ENCODE peak calls at places on chromosomes 7 and 10, in seven cellular contexts. T, J, Z, D, L, U and A are unnamed samples.

GRCh38 chr10:94680544-94680943 is 3.0 kb upstream of the CYP2C18 start:
- DNase-seq in T (no peak), J (no peak), Z (no peak), D (no peak), L (no peak), U (no peak), A (no peak)

GRCh38 chr10:24331457-24331856 is 122.5 kb downstream of the KIAA1217 start:
- DNase-seq in T (peak), J (no peak), Z (peak), D (no peak), L (peak), U (peak), A (peak)

GRCh38 chr7:628041-628763 is 98.3 kb upstream of the DNAAF5 start:
- DNase-seq in T (no peak), J (no peak), Z (no peak), D (no peak), L (no peak), U (no peak), A (no peak)

GRCh38 chr10:97319671-97320479 is 804 bp downstream of the FRAT1 start:
- DNase-seq in T (no peak), J (no peak), Z (peak), D (no peak), L (peak), U (no peak), A (no peak)

GRCh38 chr7:94696981-94697670 is 41.2 kb upstream of the SGCE start:
- DNase-seq in T (peak), J (no peak), Z (no peak), D (peak), L (peak), U (peak), A (peak)

GRCh38 chr7:137245890-137246289 is 97.6 kb downstream of the PTN start:
- DNase-seq in T (peak), J (no peak), Z (no peak), D (no peak), L (no peak), U (peak), A (no peak)

GRCh38 chr7:156120552-156120951 is 308.3 kb upstream of the SHH start:
- DNase-seq in T (no peak), J (no peak), Z (no peak), D (no peak), L (no peak), U (no peak), A (no peak)

GRCh38 chr7:95905165-95905564 is 132.8 kb downstream of the DYNC1I1 start:
- DNase-seq in T (no peak), J (no peak), Z (no peak), D (no peak), L (no peak), U (peak), A (peak)

GRCh38 chr7:127589901-127590300 is 1.7 kb downstream of the ARF5 start:
- DNase-seq in T (no peak), J (no peak), Z (no peak), D (no peak), L (no peak), U (no peak), A (no peak)

GRCh38 chr7:155225095-155225494 is 72.6 kb upstream of the INSIG1 start:
- DNase-seq in T (no peak), J (no peak), Z (no peak), D (no peak), L (no peak), U (no peak), A (no peak)

GRCh38 chr7:93011351-93012294 is 106.2 kb downstream of the SAMD9 start:
- DNase-seq in T (peak), J (no peak), Z (no peak), D (no peak), L (no peak), U (peak), A (peak)

GRCh38 chr7:103307487-103308231 is 10.4 kb downstream of the PMPCB start:
- DNase-seq in T (no peak), J (no peak), Z (no peak), D (no peak), L (no peak), U (no peak), A (no peak)

GRCh38 chr7:1961776-1962276 is 270.9 kb downstream of the MAD1L1 start:
- DNase-seq in T (peak), J (no peak), Z (no peak), D (peak), L (no peak), U (peak), A (peak)

GRCh38 chr7:46135561-46135960 is 214.5 kb upstream of the IGFBP3 start:
- DNase-seq in T (no peak), J (no peak), Z (no peak), D (no peak), L (no peak), U (no peak), A (no peak)

GRCh38 chr10:114276066-114276465 is 37.0 kb downstream of the VWA2 start:
- DNase-seq in T (no peak), J (no peak), Z (no peak), D (no peak), L (no peak), U (no peak), A (no peak)

GRCh38 chr10:120897343-120897742 is 46.2 kb downstream of the WDR11 start:
- DNase-seq in T (no peak), J (no peak), Z (no peak), D (no peak), L (no peak), U (no peak), A (peak)

GRCh38 chr7:24576171-24577052 is 3.2 kb downstream of the PALS2 start:
- DNase-seq in T (peak), J (peak), Z (no peak), D (peak), L (peak), U (peak), A (peak)

GRCh38 chr10:16768702-16769101 is 48.5 kb downstream of the RSU1 start:
- DNase-seq in T (no peak), J (no peak), Z (no peak), D (no peak), L (no peak), U (no peak), A (no peak)

GRCh38 chr7:17781491-17782215 is 158.6 kb downstream of the SNX13 start:
- DNase-seq in T (peak), J (peak), Z (no peak), D (peak), L (no peak), U (peak), A (peak)

GRCh38 chr7:140926021-140926812 is 1.5 kb upstream of the BRAF start:
- DNase-seq in T (no peak), J (no peak), Z (no peak), D (no peak), L (no peak), U (no peak), A (no peak)

GRCh38 chr10:93951905-93952304 is 41.8 kb upstream of the PLCE1 start:
- DNase-seq in T (no peak), J (no peak), Z (no peak), D (no peak), L (no peak), U (no peak), A (no peak)

GRCh38 chr10:21265622-21266021 is 259.9 kb downstream of the SKIDA1 start:
- DNase-seq in T (peak), J (no peak), Z (no peak), D (no peak), L (no peak), U (peak), A (peak)

GRCh38 chr10:100742936-100743335 is 2.4 kb upstream of the PAX2 start:
- DNase-seq in T (no peak), J (no peak), Z (no peak), D (no peak), L (no peak), U (no peak), A (no peak)

GRCh38 chr10:11110499-11110898 is 92.8 kb downstream of the CELF2 start:
- DNase-seq in T (no peak), J (no peak), Z (no peak), D (no peak), L (no peak), U (no peak), A (no peak)

GRCh38 chr10:48454302-48455054 is 148.0 kb downstream of the MAPK8 start:
- DNase-seq in T (no peak), J (no peak), Z (no peak), D (no peak), L (no peak), U (no peak), A (no peak)

GRCh38 chr7:151009340-151010001 is 14.8 kb downstream of the ATG9B start:
- DNase-seq in T (no peak), J (peak), Z (no peak), D (no peak), L (no peak), U (no peak), A (no peak)

GRCh38 chr7:151007469-151007898 is 16.7 kb downstream of the NOS3 start:
- DNase-seq in T (no peak), J (no peak), Z (no peak), D (no peak), L (no peak), U (no peak), A (no peak)

GRCh38 chr7:151006590-151007300 is 15.9 kb downstream of the NOS3 start:
- DNase-seq in T (no peak), J (no peak), Z (no peak), D (no peak), L (no peak), U (no peak), A (no peak)

GRCh38 chr7:151008511-151009323 is 15.6 kb downstream of the ATG9B start:
- DNase-seq in T (no peak), J (peak), Z (peak), D (peak), L (peak), U (peak), A (peak)

GRCh38 chr7:151008143-151008510 is 16.2 kb downstream of the ATG9B start:
- DNase-seq in T (no peak), J (peak), Z (no peak), D (no peak), L (no peak), U (no peak), A (no peak)
- H3K4me3 ChIP-seq in T (no peak), J (peak), Z (peak), D (peak), L (no peak), U (no peak), A (peak)

DNA sequence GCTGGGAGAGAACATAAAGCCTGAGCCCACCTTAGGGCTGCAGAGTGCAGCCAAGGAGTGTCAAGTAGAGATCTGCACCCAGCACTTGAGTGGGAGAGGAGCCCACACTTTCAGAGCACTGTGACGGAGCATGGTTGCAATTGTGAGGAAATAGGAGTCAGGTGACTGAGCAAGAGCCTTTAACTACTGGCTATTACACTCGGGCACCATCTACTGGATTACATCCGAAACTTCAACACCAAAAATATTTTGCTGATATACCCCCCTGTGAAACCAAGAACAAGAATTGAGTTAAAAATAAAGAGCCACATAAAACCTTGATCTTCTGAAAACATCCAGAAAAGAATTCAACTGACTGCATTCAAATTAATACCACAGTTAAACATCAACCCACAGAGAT is 657.9 kb downstream of the NXPH1 start:
- DNase-seq in T (no peak), J (peak), Z (no peak), D (no peak), L (no peak), U (no peak), A (no peak)
- TF ChIP-seq CTCF in T (no peak), J (peak), Z (no peak), D (peak), L (no peak), U (no peak), A (no peak)

DNA sequence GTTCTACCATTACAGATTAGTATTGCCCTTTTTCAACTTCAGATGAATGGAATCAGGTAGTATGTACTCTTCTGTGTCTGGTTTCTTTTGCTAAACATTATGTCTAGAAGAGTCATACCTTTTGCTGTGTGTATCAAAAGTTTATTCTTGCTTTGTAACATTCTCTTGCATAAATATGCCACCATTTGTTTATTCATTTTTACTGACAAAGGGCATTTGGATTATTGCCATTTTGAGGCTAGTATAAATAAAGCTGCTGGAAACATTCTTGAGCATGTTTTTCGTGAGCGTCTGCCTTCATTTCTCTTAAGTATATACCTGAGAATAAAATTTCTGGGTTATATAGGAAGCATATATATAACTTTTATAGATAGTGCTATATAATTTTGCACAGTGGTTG is 121.7 kb upstream of the CSTF2T start:
- DNase-seq in T (no peak), J (no peak), Z (no peak), D (no peak), L (no peak), U (no peak), A (no peak)
- H3K4me3 ChIP-seq in T (no peak), J (no peak), Z (no peak), D (no peak), L (no peak), U (no peak), A (no peak)

DNA sequence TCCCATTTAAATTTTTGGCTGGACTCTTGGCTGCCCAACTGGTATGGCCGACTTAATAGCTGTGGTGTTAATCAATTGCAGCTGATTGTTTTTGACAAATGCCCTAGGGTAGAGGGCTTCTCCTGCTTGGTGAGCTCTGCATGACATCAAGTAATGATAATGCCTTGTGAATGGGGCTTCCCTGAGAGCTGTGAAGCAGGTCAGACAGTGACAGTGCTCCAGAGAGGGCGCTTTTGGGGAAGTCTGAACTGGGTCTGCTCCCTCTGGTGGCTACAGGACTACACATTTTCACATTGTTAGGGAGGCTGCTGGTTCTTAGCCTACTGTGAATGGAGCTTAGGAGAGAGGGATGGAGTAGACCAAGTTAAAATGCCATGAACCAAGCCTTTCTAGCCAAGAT is 98.8 kb downstream of the SDK1 start:
- DNase-seq in T (no peak), J (no peak), Z (no peak), D (peak), L (no peak), U (peak), A (peak)
- TF ChIP-seq CTCF in T (peak), J (peak), Z (no peak), D (peak), L (no peak), U (no peak), A (peak)

DNA sequence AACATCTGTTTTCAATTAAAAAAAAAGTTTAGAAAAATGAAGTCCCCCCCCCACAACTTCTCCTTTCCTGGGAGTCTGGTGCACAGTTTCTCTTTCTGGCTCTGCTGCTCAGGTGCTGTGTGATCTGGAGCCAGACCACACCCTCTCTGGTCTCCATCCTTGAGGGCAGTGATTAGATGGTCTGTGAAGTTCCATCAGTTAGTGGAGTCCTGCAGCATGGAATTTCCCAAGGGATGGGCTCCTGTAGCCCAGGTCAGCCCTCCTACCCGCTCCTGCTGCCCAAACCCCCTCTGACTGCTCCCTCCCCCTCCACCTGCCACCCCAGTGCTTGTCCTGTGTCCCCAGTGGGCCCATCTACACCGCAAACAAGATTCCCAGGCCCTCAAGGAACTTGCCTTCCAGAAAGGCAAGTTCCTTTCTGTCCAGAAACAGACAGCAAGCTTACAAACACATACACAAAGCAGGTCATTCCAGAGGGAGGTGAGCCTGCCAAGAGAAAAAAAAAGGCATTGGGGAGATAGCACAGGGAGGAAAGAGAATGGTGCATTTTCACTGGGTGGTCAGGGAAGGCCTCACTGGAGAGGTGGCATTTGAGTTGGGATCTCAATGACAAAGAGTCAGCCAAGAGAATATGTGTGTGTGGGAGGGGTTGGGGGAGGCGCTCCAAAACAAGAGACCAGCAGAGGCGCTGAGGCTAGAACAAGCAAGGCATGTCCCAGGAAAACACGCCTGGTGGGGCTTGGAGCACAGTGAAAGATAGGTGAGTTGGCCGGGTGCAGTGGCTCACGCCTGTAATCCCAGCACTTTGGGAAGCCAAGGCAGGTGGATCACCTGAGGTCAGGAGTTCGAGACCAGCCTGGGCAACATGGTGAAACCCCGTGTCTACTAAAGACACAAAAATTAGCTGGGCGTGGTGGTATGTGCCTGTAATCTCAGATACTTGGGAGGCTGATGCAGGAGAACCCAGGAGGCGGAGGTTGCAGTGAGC is 49.5 kb upstream of the SLC29A3 start:
- DNase-seq in T (no peak), J (peak), Z (no peak), D (no peak), L (no peak), U (peak), A (peak)
- H3K4me3 ChIP-seq in T (no peak), J (no peak), Z (no peak), D (no peak), L (no peak), U (no peak), A (no peak)

GRCh38 chr10:81820418-81820817 is 54.6 kb upstream of the NRG3 start:
- DNase-seq in T (no peak), J (no peak), Z (no peak), D (no peak), L (no peak), U (no peak), A (no peak)
- TF ChIP-seq CTCF in T (peak), J (no peak), Z (no peak), D (no peak), L (no peak), U (no peak), A (peak)

DNA sequence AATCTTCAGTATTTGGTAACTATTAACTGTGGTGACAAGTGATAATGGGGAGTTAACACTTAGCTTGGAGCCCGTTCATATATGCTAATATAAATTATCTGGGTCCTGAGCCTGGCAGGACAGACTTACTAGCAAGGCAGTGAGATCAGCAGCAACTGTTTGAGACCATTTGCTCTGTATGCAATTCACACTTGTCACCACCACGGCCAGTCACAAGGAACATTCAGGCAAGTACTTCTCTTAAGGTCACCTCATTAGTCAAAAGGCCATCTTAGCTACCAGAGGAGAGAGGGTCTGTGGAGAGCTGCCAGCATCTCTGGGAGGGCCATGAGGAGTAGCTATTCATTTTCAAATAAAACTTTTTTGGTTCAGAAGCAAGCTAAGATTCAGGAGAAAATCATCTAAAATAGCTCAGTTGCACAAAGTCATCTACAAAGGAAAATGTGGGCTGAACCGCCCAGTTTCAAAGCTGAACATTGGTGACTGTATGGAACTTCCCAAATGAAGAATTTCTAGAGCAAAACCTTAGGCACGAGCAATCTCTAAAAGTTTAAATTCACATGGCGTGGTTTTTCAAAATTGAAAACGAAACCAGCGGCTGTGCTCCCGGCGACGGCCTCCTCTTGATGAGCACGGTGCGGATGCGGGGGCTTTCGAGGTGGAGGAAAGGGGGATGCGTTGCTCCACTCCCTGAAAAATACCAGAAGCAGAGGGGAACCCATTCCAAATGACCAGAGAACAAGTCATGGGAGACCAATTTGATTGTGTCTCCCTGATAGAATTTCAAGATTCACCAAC is 233.5 kb upstream of the MGMT start:
- DNase-seq in T (no peak), J (no peak), Z (no peak), D (no peak), L (no peak), U (no peak), A (no peak)
- H3K4me3 ChIP-seq in T (no peak), J (no peak), Z (no peak), D (no peak), L (no peak), U (no peak), A (no peak)

DNA sequence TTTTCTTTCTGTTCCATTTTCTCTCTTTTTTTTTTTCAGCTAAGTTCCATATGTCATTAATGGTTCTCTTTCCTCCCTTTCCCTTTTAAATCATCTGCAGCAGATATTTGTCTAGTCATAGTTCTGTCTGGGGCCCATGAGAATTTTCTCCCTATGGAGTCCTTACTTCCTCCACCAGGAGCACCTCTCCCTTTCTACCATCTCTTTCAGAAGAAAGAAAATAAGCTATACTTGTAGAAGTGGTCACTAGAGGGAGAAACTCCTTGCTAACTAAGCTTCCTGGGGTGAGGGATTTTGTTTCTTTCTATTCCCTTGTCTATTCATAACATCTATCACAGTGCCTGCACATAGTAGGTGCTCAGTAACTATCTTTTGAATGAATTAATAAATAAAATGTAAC is 230.2 kb upstream of the HPS1 start:
- DNase-seq in T (no peak), J (no peak), Z (no peak), D (no peak), L (no peak), U (no peak), A (no peak)
- TF ChIP-seq CTCF in T (no peak), J (no peak), Z (no peak), D (peak), L (no peak), U (peak), A (no peak)

GRCh38 chr7:143375298-143376034 is 5.7 kb upstream of the ZYX start:
- DNase-seq in T (no peak), J (no peak), Z (no peak), D (no peak), L (no peak), U (no peak), A (peak)
- H3K4me3 ChIP-seq in T (no peak), J (no peak), Z (no peak), D (no peak), L (no peak), U (no peak), A (no peak)